ENCODE peak calls at places on chromosomes 4 and X, in four cellular contexts. Z is fibroblast of villous mesenchyme; M is activated CD4-positive, alpha-beta T cell treated with anti-CD3 and anti-CD28 coated beads, Interleukin-2, amount 50 U/mL, for 1 hour; K is T-cell. V is an unnamed sample.

GRCh38 chr4:177266492-177266891 is 43.2 kb upstream of the NEIL3 start:
- DNase-seq in K (no peak), Z (no peak), M (no peak), V (no peak)

GRCh38 chr4:24999392-25000104 is 31.2 kb downstream of the LGI2 start:
- DNase-seq in M (no peak), Z (peak; percentile 26), K (no peak), V (no peak)

GRCh38 chrX:123424546-123424945 is 240.5 kb downstream of the GRIA3 start:
- DNase-seq in K (no peak), Z (peak; percentile 59), M (no peak), V (no peak)

GRCh38 chrX:36867143-36867542 is 141.0 kb upstream of the FAM47C start:
- DNase-seq in Z (peak; percentile 12), M (no peak), K (no peak), V (no peak)

GRCh38 chr4:83876047-83876446 is 340.1 kb downstream of the GPAT3 start:
- DNase-seq in K (no peak), Z (no peak), M (no peak), V (no peak)

GRCh38 chrX:71366674-71367256 is 608 bp downstream of the TAF1 start:
- DNase-seq in Z (peak; percentile 19), M (peak; percentile 20), K (peak; percentile 4), V (peak; percentile 6)

GRCh38 chr4:4480205-4480604 is 61.6 kb downstream of the STX18 start:
- DNase-seq in M (no peak), K (no peak), Z (no peak), V (no peak)

GRCh38 chr4:81531410-81531809 is 59.7 kb upstream of the RASGEF1B start:
- DNase-seq in K (no peak), M (no peak), Z (no peak), V (no peak)

GRCh38 chr4:78565971-78566372 is 14.4 kb downstream of the ANXA3 start:
- DNase-seq in M (no peak), Z (peak; percentile 45), K (no peak), V (no peak)

GRCh38 chrX:131544218-131544617 is 344 bp downstream of the OR13H1 start:
- DNase-seq in K (no peak), Z (no peak), M (no peak), V (no peak)

GRCh38 chrX:29233592-29234179 is 646.4 kb downstream of the IL1RAPL1 start:
- DNase-seq in M (no peak), K (no peak), Z (no peak), V (no peak)

GRCh38 chr4:1504786-1505500 is 98.7 kb upstream of the NKX1-1 start:
- DNase-seq in M (no peak), K (no peak), Z (no peak), V (no peak)

GRCh38 chr4:78707268-78707667 is 68.9 kb upstream of the BMP2K start:
- DNase-seq in M (no peak), K (no peak), Z (no peak), V (no peak)

GRCh38 chrX:68717196-68717595 is 69.7 kb downstream of the STARD8 start:
- DNase-seq in Z (no peak), M (no peak), K (no peak), V (no peak)

GRCh38 chr4:163595590-163595989 is 101.1 kb downstream of the TMA16 start:
- DNase-seq in Z (no peak), M (no peak), K (no peak), V (no peak)

GRCh38 chrX:826026-826425 is 195.4 kb downstream of the SHOX start:
- DNase-seq in M (no peak), Z (peak; percentile 1), K (no peak), V (peak; percentile 9)

GRCh38 chrX:56797966-56798711 is 69.1 kb downstream of the NBDY start:
- DNase-seq in M (no peak), K (no peak), Z (peak; percentile 78), V (peak; percentile 68)

GRCh38 chr4:77815651-77816050 is 3.5 kb downstream of the CNOT6L start:
- DNase-seq in Z (no peak), M (no peak), K (no peak), V (no peak)

GRCh38 chrX:52933213-52933612 is 25.1 kb downstream of the FAM156A start:
- DNase-seq in K (no peak), Z (no peak), M (no peak), V (peak; percentile 3)

GRCh38 chr4:13933163-13933562 is 305.6 kb upstream of the BOD1L1 start:
- DNase-seq in K (no peak), M (no peak), Z (peak; percentile 86), V (no peak)

GRCh38 chr4:3740256-3740655 is 25.9 kb upstream of the ADRA2C start:
- DNase-seq in Z (no peak), M (no peak), K (no peak), V (no peak)

GRCh38 chr4:139560396-139561084 is 4.5 kb upstream of the SETD7 start:
- DNase-seq in M (no peak), K (no peak), Z (no peak), V (no peak)

GRCh38 chr4:158182736-158183135 is 9.9 kb upstream of the GASK1B start:
- DNase-seq in K (no peak), M (no peak), Z (peak; percentile 40), V (no peak)

GRCh38 chrX:36434521-36434920 is 515.0 kb downstream of the CFAP47 start:
- DNase-seq in K (no peak), Z (no peak), M (no peak), V (no peak)

V was measured in body of pancreas.